ENCODE peak calls at places on chromosome 1, in seven cellular contexts. D is brain microvascular endothelial cell; R is stimulated activated CD8-positive, alpha-beta memory T cell treated with anti-CD3 and anti-CD28 coated beads, Interleukin-4, amount 100 ng/mL, for 24 hours; Q is stomach; N is fibroblast of lung; Z is neural crest cell; Y is activated CD4-positive, CD25-positive, alpha-beta regulatory T cell. F is an unnamed sample.

GRCh38 chr1:11281518-11282331 is 8.7 kb downstream of the UBIAD1 start:
- DNase-seq in Z (no peak), Y (no peak), D (peak), Q (no peak), R (no peak), N (peak), F (no peak)

GRCh38 chr1:35560256-35561225 is 2.9 kb downstream of the NCDN start:
- DNase-seq in Z (no peak), Q (peak), R (no peak), Y (no peak), D (no peak), N (no peak), F (no peak)

GRCh38 chr1:111690306-111690617 is 48.9 kb downstream of the INKA2 start:
- DNase-seq in D (peak), Y (no peak), Q (peak), R (no peak), N (peak), Z (no peak), F (no peak)

GRCh38 chr1:175493999-175494336 is 249.4 kb downstream of the TNR start:
- DNase-seq in D (no peak), N (no peak), Q (no peak), Z (no peak), R (no peak), Y (no peak), F (no peak)

GRCh38 chr1:169113613-169114119 is 7.2 kb downstream of the ATP1B1 start:
- DNase-seq in D (peak), N (peak), Q (no peak), Z (no peak), Y (no peak), R (no peak), F (peak)

GRCh38 chr1:157193702-157194391 is 55.7 kb upstream of the ETV3 start:
- DNase-seq in N (peak), D (peak), Z (peak), R (peak), Q (peak), Y (peak), F (peak)

GRCh38 chr1:5910276-5910620 is 82.0 kb downstream of the NPHP4 start:
- DNase-seq in R (no peak), D (no peak), Q (no peak), N (no peak), Y (no peak), Z (no peak), F (no peak)

GRCh38 chr1:6472391-6472790 is 6.4 kb upstream of the TNFRSF25 start:
- DNase-seq in R (no peak), Q (no peak), Z (no peak), Y (no peak), N (no peak), D (no peak), F (no peak)

GRCh38 chr1:233721003-233721595 is 107.2 kb downstream of the KCNK1 start:
- DNase-seq in Z (no peak), Q (no peak), N (no peak), R (no peak), D (no peak), Y (no peak), F (no peak)

GRCh38 chr1:200330770-200331428 is 78.9 kb downstream of the ZNF281 start:
- DNase-seq in R (no peak), Z (no peak), Y (no peak), N (no peak), D (no peak), Q (no peak), F (no peak)

GRCh38 chr1:167110586-167110985 is 16.7 kb downstream of the STYXL2 start:
- DNase-seq in N (no peak), Y (no peak), D (no peak), R (no peak), Q (no peak), Z (no peak), F (no peak)

GRCh38 chr1:2144501-2145090 is 50.0 kb downstream of the FAAP20 start:
- DNase-seq in Q (no peak), N (no peak), D (no peak), Z (no peak), R (no peak), Y (no peak), F (no peak)

GRCh38 chr1:209134001-209134400 is 449.5 kb upstream of the CAMK1G start:
- DNase-seq in R (no peak), N (no peak), D (no peak), Q (no peak), Y (no peak), Z (no peak), F (no peak)

GRCh38 chr1:25760122-25760719 is 39.8 kb upstream of the SELENON start:
- DNase-seq in R (no peak), Q (no peak), D (no peak), N (no peak), Y (no peak), Z (no peak), F (no peak)

GRCh38 chr1:95323117-95323516 is 89.1 kb downstream of the RWDD3 start:
- DNase-seq in N (peak), Y (no peak), Q (no peak), D (peak), Z (no peak), R (no peak), F (no peak)

GRCh38 chr1:220803401-220804201 is 16.9 kb downstream of the MTARC1 start:
- DNase-seq in D (peak), Y (no peak), Z (peak), Q (no peak), N (peak), R (no peak), F (peak)

GRCh38 chr1:204104331-204105222 is 31.7 kb downstream of the SOX13 start:
- DNase-seq in D (peak), Q (peak), R (no peak), Z (no peak), Y (no peak), N (no peak), F (peak)

GRCh38 chr1:101444873-101445618 is 208.2 kb downstream of the S1PR1 start:
- DNase-seq in D (no peak), N (no peak), Q (no peak), Y (no peak), R (no peak), Z (no peak), F (no peak)

GRCh38 chr1:184685116-184685515 is 69.5 kb downstream of the EDEM3 start:
- DNase-seq in Q (peak), D (no peak), R (no peak), N (no peak), Z (no peak), Y (no peak), F (no peak)

GRCh38 chr1:8359617-8360481 is 41.9 kb downstream of the SLC45A1 start:
- DNase-seq in R (no peak), Z (no peak), N (no peak), Y (no peak), Q (no peak), D (no peak), F (no peak)